ENCODE peak calls at places on chromosome 4, in seven cellular contexts. A is NCI-H1092; U is tibial nerve; Z is mesothelial cell of epicardium; Q is stimulated activated CD8-positive, alpha-beta memory T cell treated with anti-CD3 and anti-CD28 coated beads, Interleukin-4, amount 100 ng/mL, for 24 hours; J is HS-5; W is suprapubic skin. O is an unnamed sample.

GRCh38 chr4:186602978-186603377 is 47.6 kb upstream of the MTNR1A start:
- DNase-seq in A (no peak), U (no peak), Z (no peak), Q (no peak), J (no peak), W (no peak), O (no peak)

GRCh38 chr4:41362647-41363383 is 106.1 kb downstream of the UCHL1 start:
- DNase-seq in A (no peak), U (no peak), Z (no peak), Q (no peak), J (no peak), W (no peak), O (no peak)

GRCh38 chr4:156475322-156475721 is 496.3 kb downstream of the PDGFC start:
- DNase-seq in A (peak; percentile 29), U (no peak), Z (no peak), Q (no peak), J (peak; percentile 45), W (no peak), O (no peak)

GRCh38 chr4:8855781-8856245 is 15.8 kb downstream of the HMX1 start:
- DNase-seq in A (no peak), U (no peak), Z (no peak), Q (no peak), J (no peak), W (no peak), O (no peak)

GRCh38 chr4:156575430-156576073 is 396.0 kb downstream of the PDGFC start:
- DNase-seq in A (no peak), U (no peak), Z (no peak), Q (no peak), J (no peak), W (no peak), O (no peak)

GRCh38 chr4:105633241-105633640 is 75.2 kb downstream of the INTS12 start:
- DNase-seq in A (no peak), U (no peak), Z (no peak), Q (no peak), J (no peak), W (no peak), O (no peak)

GRCh38 chr4:176587920-176588319 is 204.8 kb downstream of the VEGFC start:
- DNase-seq in A (no peak), U (no peak), Z (no peak), Q (no peak), J (no peak), W (no peak), O (no peak)

GRCh38 chr4:110503588-110504435 is 27.9 kb downstream of the ENPEP start:
- DNase-seq in A (no peak), U (no peak), Z (no peak), Q (no peak), J (no peak), W (no peak), O (no peak)

GRCh38 chr4:9762823-9763475 is 18.5 kb upstream of the DRD5 start:
- DNase-seq in A (peak; percentile 70), U (peak; percentile 30), Z (no peak), Q (no peak), J (no peak), W (no peak), O (peak; percentile 25)

GRCh38 chr4:188661502-188661901 is 522.3 kb downstream of the TRIML1 start:
- DNase-seq in A (no peak), U (no peak), Z (no peak), Q (no peak), J (no peak), W (no peak), O (no peak)

GRCh38 chr4:39308576-39308975 is 57.6 kb downstream of the RFC1 start:
- DNase-seq in A (peak; percentile 47), U (no peak), Z (no peak), Q (no peak), J (no peak), W (no peak), O (no peak)

GRCh38 chr4:155819066-155819465 is 47.0 kb downstream of the ASIC5 start:
- DNase-seq in A (no peak), U (no peak), Z (no peak), Q (no peak), J (no peak), W (no peak), O (no peak)

GRCh38 chr4:16140520-16141249 is 56.9 kb upstream of the PROM1 start:
- DNase-seq in A (no peak), U (no peak), Z (no peak), Q (no peak), J (peak; percentile 74), W (no peak), O (no peak)

GRCh38 chr4:172232966-172233365 is 419.8 kb downstream of the GALNTL6 start:
- DNase-seq in A (no peak), U (no peak), Z (no peak), Q (no peak), J (no peak), W (no peak), O (no peak)

GRCh38 chr4:188002346-188002745 is 6.8 kb downstream of the ZFP42 start:
- DNase-seq in A (no peak), U (no peak), Z (no peak), Q (no peak), J (no peak), W (no peak), O (no peak)

GRCh38 chr4:11376571-11376970 is 52.1 kb downstream of the HS3ST1 start:
- DNase-seq in A (no peak), U (no peak), Z (no peak), Q (no peak), J (no peak), W (no peak), O (no peak)

GRCh38 chr4:8237256-8237989 is 32.1 kb upstream of the HTRA3 start:
- DNase-seq in A (no peak), U (no peak), Z (no peak), Q (no peak), J (no peak), W (no peak), O (no peak)

GRCh38 chr4:138190452-138190858 is 51.7 kb downstream of the SLC7A11 start:
- DNase-seq in A (no peak), U (no peak), Z (no peak), Q (no peak), J (no peak), W (no peak), O (no peak)

GRCh38 chr4:65508169-65508568 is 162.1 kb downstream of the EPHA5 start:
- DNase-seq in A (no peak), U (no peak), Z (no peak), Q (no peak), J (peak; percentile 88), W (no peak), O (no peak)

GRCh38 chr4:149684516-149684915 is 131.1 kb downstream of the IQCM start:
- DNase-seq in A (no peak), U (no peak), Z (no peak), Q (no peak), J (no peak), W (no peak), O (no peak)

GRCh38 chr4:122364700-122365404 is 14.0 kb upstream of the ADAD1 start:
- DNase-seq in A (no peak), U (no peak), Z (no peak), Q (no peak), J (no peak), W (no peak), O (no peak)

GRCh38 chr4:59571805-59572430 is 1628.2 kb upstream of the ADGRL3 start:
- DNase-seq in A (peak; percentile 84), U (no peak), Z (no peak), Q (no peak), J (no peak), W (no peak), O (no peak)

GRCh38 chr4:159540501-159540900 is 437.6 kb downstream of the RAPGEF2 start:
- DNase-seq in A (no peak), U (no peak), Z (no peak), Q (no peak), J (no peak), W (no peak), O (no peak)

GRCh38 chr4:184103755-184104367 is 113.8 kb downstream of the ENPP6 start:
- DNase-seq in A (no peak), U (no peak), Z (no peak), Q (no peak), J (no peak), W (no peak), O (no peak)

GRCh38 chr4:127506283-127506682 is 126.5 kb upstream of the INTU start:
- DNase-seq in A (no peak), U (no peak), Z (no peak), Q (no peak), J (no peak), W (no peak), O (no peak)

GRCh38 chr4:19947349-19947748 is 304.4 kb upstream of the SLIT2 start:
- DNase-seq in A (no peak), U (no peak), Z (no peak), Q (no peak), J (no peak), W (no peak), O (no peak)

GRCh38 chr4:52425751-52426326 is 233.3 kb downstream of the USP46 start:
- DNase-seq in A (peak; percentile 56), U (no peak), Z (no peak), Q (no peak), J (no peak), W (no peak), O (no peak)

GRCh38 chr4:80253510-80253909 is 13.0 kb upstream of the FGF5 start:
- DNase-seq in A (no peak), U (no peak), Z (no peak), Q (no peak), J (no peak), W (no peak), O (no peak)

GRCh38 chr4:121370729-121371325 is 10.0 kb downstream of the QRFPR start:
- DNase-seq in A (peak; percentile 38), U (peak; percentile 45), Z (no peak), Q (peak; percentile 14), J (no peak), W (no peak), O (no peak)

GRCh38 chr4:188660796-188661195 is 521.6 kb downstream of the TRIML1 start:
- DNase-seq in A (no peak), U (no peak), Z (no peak), Q (no peak), J (no peak), W (no peak), O (no peak)

GRCh38 chr4:13102344-13102743 is 381.8 kb downstream of the RAB28 start:
- DNase-seq in A (no peak), U (no peak), Z (no peak), Q (no peak), J (no peak), W (no peak), O (no peak)

GRCh38 chr4:113784497-113785254 is 23.1 kb upstream of the CAMK2D start:
- DNase-seq in A (no peak), U (no peak), Z (no peak), Q (no peak), J (peak; percentile 90), W (no peak), O (no peak)

GRCh38 chr4:127370495-127371069 is 262.2 kb upstream of the INTU start:
- DNase-seq in A (no peak), U (no peak), Z (no peak), Q (no peak), J (no peak), W (peak; percentile 63), O (no peak)

GRCh38 chr4:80963051-80963450 is 67.5 kb upstream of the BMP3 start:
- DNase-seq in A (no peak), U (no peak), Z (no peak), Q (no peak), J (peak; percentile 2), W (no peak), O (no peak)

GRCh38 chr4:138981930-138982390 is 33.6 kb upstream of the NOCT start:
- DNase-seq in A (no peak), U (no peak), Z (no peak), Q (no peak), J (peak; percentile 3), W (no peak), O (no peak)

GRCh38 chr4:98519268-98519993 is 139.0 kb downstream of the TSPAN5 start:
- DNase-seq in A (no peak), U (no peak), Z (no peak), Q (no peak), J (no peak), W (no peak), O (no peak)

GRCh38 chr4:185817403-185817818 is 5.4 kb upstream of the SORBS2 start:
- DNase-seq in A (peak; percentile 46), U (no peak), Z (no peak), Q (no peak), J (no peak), W (no peak), O (no peak)

GRCh38 chr4:167906851-167907250 is 185.5 kb upstream of the ANXA10 start:
- DNase-seq in A (no peak), U (no peak), Z (no peak), Q (no peak), J (no peak), W (no peak), O (no peak)